ENCODE peak calls at places on chromosome 17, in seven cellular contexts. Q, S, A, M, F, W and P are unnamed samples.

GRCh38 chr17:7438050-7438614 is 1.2 kb upstream of the FGF11 start:
- DNase-seq in F (no peak), Q (peak; percentile 96), S (no peak), M (no peak), W (no peak), A (no peak), P (peak; percentile 68)

GRCh38 chr17:74924250-74924948 is at the start of gene OTOP2:
- DNase-seq in Q (peak; percentile 80), A (no peak), S (no peak), W (no peak), M (no peak), F (no peak), P (no peak)

GRCh38 chr17:63181856-63182255 is 215.8 kb downstream of the TANC2 start:
- DNase-seq in A (no peak), Q (no peak), F (no peak), S (no peak), W (no peak), M (no peak), P (no peak)

GRCh38 chr17:74870512-74870911 is 2.3 kb downstream of the FDXR start:
- DNase-seq in Q (no peak), A (peak; percentile 44), W (peak; percentile 69), M (no peak), F (no peak), S (peak; percentile 37), P (no peak)

GRCh38 chr17:7445011-7445927 is at the start of gene CHRNB1:
- DNase-seq in A (no peak), F (peak; percentile 68), W (peak; percentile 45), M (no peak), Q (peak; percentile 92), S (no peak), P (peak; percentile 79)

GRCh38 chr17:1179635-1180433 is at the start of gene ABR:
- DNase-seq in Q (peak; percentile 90), M (no peak), F (no peak), W (peak; percentile 23), S (no peak), A (no peak), P (peak; percentile 44)

GRCh38 chr17:49896222-49896621 is 48.4 kb upstream of the TAC4 start:
- DNase-seq in S (no peak), M (no peak), Q (no peak), W (no peak), F (no peak), A (no peak), P (no peak)

GRCh38 chr17:82121246-82121645 is 23.2 kb upstream of the FASN start:
- DNase-seq in W (no peak), Q (no peak), A (no peak), S (no peak), M (no peak), F (no peak), P (no peak)

GRCh38 chr17:57530508-57530907 is 214.6 kb downstream of the CCDC182 start:
- DNase-seq in S (no peak), A (no peak), F (no peak), M (no peak), W (no peak), Q (no peak), P (no peak)

GRCh38 chr17:2214887-2215615 is 88.5 kb downstream of the SMG6 start:
- DNase-seq in W (peak; percentile 75), A (peak; percentile 84), Q (no peak), S (no peak), M (peak; percentile 77), F (no peak), P (no peak)

GRCh38 chr17:14458724-14459123 is 157.8 kb downstream of the HS3ST3B1 start:
- DNase-seq in S (no peak), M (no peak), W (no peak), A (no peak), Q (no peak), F (no peak), P (no peak)

GRCh38 chr17:20094777-20095176 is 85.6 kb downstream of the SPECC1 start:
- DNase-seq in S (no peak), A (no peak), F (no peak), W (peak; percentile 27), Q (no peak), M (no peak), P (no peak)

GRCh38 chr17:49850772-49851386 is 3.0 kb upstream of the TAC4 start:
- DNase-seq in W (no peak), A (no peak), S (peak; percentile 21), M (peak; percentile 12), F (no peak), Q (peak; percentile 82), P (peak; percentile 37)

GRCh38 chr17:69287168-69287567 is 39.8 kb downstream of the ABCA5 start:
- DNase-seq in S (peak; percentile 90), M (no peak), Q (no peak), A (peak; percentile 2), W (peak; percentile 58), F (peak; percentile 24), P (no peak)

GRCh38 chr17:11026903-11027302 is 189.0 kb upstream of the PIRT start:
- DNase-seq in M (no peak), F (no peak), Q (no peak), A (no peak), S (no peak), W (no peak), P (no peak)

GRCh38 chr17:27888072-27888471 is 5.1 kb downstream of the LYRM9 start:
- DNase-seq in W (no peak), M (no peak), F (no peak), S (no peak), A (no peak), Q (no peak), P (no peak)

GRCh38 chr17:80352991-80353665 is 61.8 kb upstream of the ENDOV start:
- DNase-seq in W (no peak), Q (peak; percentile 64), F (no peak), M (no peak), A (no peak), S (no peak), P (no peak)

GRCh38 chr17:40483679-40484078 is 17.7 kb downstream of the TNS4 start:
- DNase-seq in M (no peak), W (no peak), F (no peak), A (no peak), S (no peak), Q (no peak), P (no peak)

GRCh38 chr17:60249517-60249826 is 99.7 kb downstream of the CA4 start:
- DNase-seq in S (no peak), F (no peak), Q (no peak), M (no peak), A (peak; percentile 60), W (peak; percentile 70), P (no peak)

DNA sequence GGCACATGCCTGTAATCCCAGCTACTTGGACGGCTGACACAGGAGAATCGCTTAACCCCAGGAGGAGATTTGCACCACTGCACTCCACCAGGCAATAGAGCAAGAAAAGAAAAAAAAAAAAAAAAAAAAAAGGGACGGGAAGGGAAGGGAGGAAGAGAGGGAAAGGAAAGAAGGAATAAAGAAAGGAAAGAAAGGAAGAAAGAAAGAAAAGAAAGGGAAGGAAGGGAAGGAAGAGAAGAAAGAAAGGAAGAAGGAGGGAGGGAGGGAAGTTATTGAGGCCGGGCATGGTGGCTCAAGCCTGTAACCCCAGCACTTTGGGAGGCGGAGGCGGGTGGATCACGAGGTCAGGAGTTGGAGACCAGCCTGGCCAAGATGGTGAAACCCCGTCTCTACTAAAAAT is 50.4 kb upstream of the STAC2 start:
- DNase-seq in Q (no peak), F (no peak), W (no peak), M (no peak), A (no peak), S (no peak), P (no peak)
- TF ChIP-seq CTCF in Q (no peak), F (no peak), W (no peak), M (no peak), A (no peak), S (no peak), P (no peak)

DNA sequence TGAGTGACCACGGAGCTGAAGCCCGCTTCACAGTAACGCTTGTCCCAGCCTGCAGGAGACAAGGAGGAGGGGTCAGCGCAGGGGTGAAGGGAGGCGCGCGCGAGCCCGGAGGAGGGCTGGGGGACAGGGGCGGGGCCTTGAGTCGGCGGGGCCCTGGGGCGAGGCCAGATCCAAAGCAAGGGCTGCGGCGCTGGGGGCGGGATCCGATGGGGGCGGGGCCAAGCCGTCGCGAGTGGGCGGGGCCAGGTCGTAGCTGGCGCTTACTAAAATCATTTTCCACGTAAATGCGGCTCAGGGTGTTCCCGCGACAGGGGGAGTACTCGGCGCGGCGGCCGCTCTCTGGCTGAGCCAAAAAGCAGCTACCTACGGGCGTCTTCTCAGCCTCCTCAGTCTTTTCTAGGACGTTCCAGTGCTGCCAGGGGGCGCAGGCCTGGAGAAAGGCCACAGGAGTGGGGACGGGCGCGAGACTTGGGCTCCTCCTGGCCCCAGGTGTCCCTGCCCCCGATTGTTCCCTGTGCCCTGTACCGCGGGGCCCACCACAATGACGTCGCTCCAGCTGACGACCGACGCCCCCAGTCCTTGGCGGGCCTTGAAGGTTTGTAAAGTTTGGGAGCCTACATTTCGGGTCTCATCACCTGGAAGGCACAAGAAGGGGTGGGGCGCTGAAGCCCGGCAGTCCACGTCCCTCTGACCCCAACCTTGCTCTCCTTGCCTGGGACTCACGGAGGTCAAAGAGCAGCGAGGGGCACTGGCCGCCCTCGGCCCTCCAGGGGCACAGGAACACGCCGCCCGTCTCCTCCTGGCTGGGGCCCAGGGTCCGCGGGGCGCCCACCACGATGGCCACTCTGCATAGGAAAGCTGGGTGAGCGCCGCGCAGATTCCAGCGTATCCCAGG is 3.9 kb downstream of the ITGA2B start:
- DNase-seq in S (peak; percentile 87), F (peak; percentile 88), Q (peak; percentile 88), W (peak; percentile 65), A (peak; percentile 51), M (peak; percentile 76), P (peak; percentile 77)
- TF ChIP-seq CTCF in S (peak; percentile 47), F (peak; percentile 31), Q (no peak), W (peak; percentile 34), A (peak; percentile 15), M (peak; percentile 19), P (no peak)

DNA sequence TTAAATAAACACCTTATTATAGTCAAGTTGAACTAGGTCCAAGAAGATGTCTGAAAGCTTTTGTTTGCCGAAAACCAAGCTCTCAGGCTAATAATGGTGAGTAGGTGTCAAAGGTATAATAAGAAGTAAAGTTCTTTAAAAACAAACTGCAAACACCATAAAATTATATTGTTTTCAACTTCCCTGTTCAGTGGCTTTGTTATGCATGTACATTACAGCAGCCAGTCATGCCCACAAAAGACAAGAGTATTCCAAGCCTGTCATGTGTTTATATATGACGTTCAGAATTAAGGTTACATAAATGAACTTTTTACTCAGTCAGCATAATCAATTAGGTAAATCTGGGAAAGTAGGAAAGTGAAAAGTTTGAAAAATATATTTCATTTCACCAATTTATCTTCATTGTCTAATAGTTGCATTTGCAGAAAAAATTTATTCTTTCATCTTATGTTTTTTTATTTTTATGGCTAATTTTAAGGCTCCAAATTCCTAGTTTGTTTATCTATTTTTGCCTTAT is 928.7 kb upstream of the SOX9 start:
- DNase-seq in M (no peak), F (no peak), Q (no peak), W (no peak), A (no peak), S (no peak), P (no peak)
- TF ChIP-seq CTCF in M (no peak), F (no peak), Q (no peak), W (no peak), A (no peak), S (no peak), P (no peak)

DNA sequence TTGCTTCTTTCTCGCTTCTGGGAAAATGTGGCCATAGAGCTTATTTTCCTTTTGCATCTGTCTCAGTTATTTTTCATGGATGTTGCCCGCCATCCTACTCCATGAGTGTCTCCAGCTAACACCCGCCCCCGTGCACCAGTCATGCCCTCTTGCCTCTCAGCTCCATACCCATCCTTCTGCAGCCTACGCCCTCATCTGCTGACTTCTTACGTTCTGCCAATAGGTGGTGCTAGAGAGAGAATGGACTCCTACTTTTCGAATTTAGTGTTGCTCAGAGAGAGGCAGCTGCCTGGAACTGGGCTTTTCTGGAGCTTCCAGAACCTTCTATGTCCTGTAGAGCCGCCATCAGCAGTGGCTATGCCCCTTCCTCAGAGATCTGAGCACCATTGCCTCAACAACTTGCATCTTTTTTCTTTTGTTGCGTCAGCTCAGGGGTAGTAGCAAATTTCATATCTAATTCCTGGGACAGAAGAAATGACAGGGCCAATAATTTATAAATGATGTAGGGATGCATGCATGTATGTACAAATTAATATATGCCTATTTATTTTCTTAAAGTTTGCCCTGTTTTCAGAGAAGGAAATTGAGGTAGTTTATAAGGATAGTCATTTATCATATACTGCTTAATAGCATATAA is 119.7 kb upstream of the MYOCD start:
- DNase-seq in F (peak; percentile 75), M (peak; percentile 8), W (peak; percentile 72), A (peak; percentile 54), S (peak; percentile 67), Q (no peak), P (peak; percentile 55)
- TF ChIP-seq CTCF in F (peak; percentile 77), M (peak; percentile 43), W (peak; percentile 77), A (peak; percentile 77), S (peak; percentile 77), Q (peak; percentile 47), P (peak; percentile 70)